ENCODE peak calls at places on chromosomes 4 and X, in eight cellular contexts. U is KG1; J is Caki2; Y is activated CD4-positive, alpha-beta T cell treated with anti-CD3 and anti-CD28 coated beads, Interleukin-2, amount 50 U/mL, for 4 hours; G is activated CD8-positive, alpha-beta memory T cell treated with anti-CD3 and anti-CD28 coated beads for 4 hours; Q is midbrain; B is AG08395; X is head of caudate nucleus. K is an unnamed sample.

GRCh38 chr4:68451246-68452211 is 4.3 kb downstream of the TMPRSS11E start:
- DNase-seq in U (no peak), J (no peak), Y (no peak), G (no peak), Q (no peak), B (no peak), X (no peak), K (no peak)

GRCh38 chr4:156638332-156638731 is 333.3 kb downstream of the PDGFC start:
- DNase-seq in U (no peak), J (no peak), Y (no peak), G (no peak), Q (no peak), B (peak), X (no peak), K (no peak)

GRCh38 chrX:49995795-49996455 is 73.5 kb downstream of the CLCN5 start:
- DNase-seq in U (no peak), J (no peak), Y (no peak), G (no peak), Q (no peak), B (no peak), X (no peak), K (no peak)

GRCh38 chr4:140343303-140343702 is 30.1 kb upstream of the SCOC start:
- DNase-seq in U (no peak), J (peak), Y (no peak), G (no peak), Q (no peak), B (no peak), X (no peak), K (no peak)

GRCh38 chrX:66684196-66684595 is 45.3 kb upstream of the EDA2R start:
- DNase-seq in U (no peak), J (no peak), Y (no peak), G (no peak), Q (no peak), B (no peak), X (no peak), K (no peak)

GRCh38 chr4:99998062-99998880 is 48.2 kb upstream of the H2AZ1 start:
- DNase-seq in U (peak), J (peak), Y (no peak), G (no peak), Q (peak), B (peak), X (no peak), K (no peak)

GRCh38 chr4:171851295-171851694 is 38.1 kb downstream of the GALNTL6 start:
- DNase-seq in U (no peak), J (no peak), Y (no peak), G (no peak), Q (no peak), B (no peak), X (no peak), K (no peak)

GRCh38 chrX:25531096-25531495 is 515.3 kb upstream of the ARX start:
- DNase-seq in U (no peak), J (no peak), Y (no peak), G (no peak), Q (no peak), B (no peak), X (no peak), K (no peak)

GRCh38 chr4:53346920-53347852 is 18.7 kb downstream of the SCFD2 start:
- DNase-seq in U (no peak), J (no peak), Y (no peak), G (no peak), Q (peak), B (peak), X (no peak), K (no peak)

GRCh38 chrX:96538104-96538725 is 146.4 kb upstream of the DIAPH2 start:
- DNase-seq in U (no peak), J (no peak), Y (no peak), G (no peak), Q (no peak), B (no peak), X (no peak), K (no peak)

GRCh38 chrX:21745756-21746155 is 12.2 kb downstream of the SMPX start:
- DNase-seq in U (peak), J (no peak), Y (peak), G (no peak), Q (peak), B (peak), X (peak), K (no peak)

GRCh38 chrX:13051529-13052172 is 7.2 kb upstream of the FAM9C start:
- DNase-seq in U (no peak), J (no peak), Y (no peak), G (no peak), Q (peak), B (no peak), X (no peak), K (no peak)

GRCh38 chrX:154116514-154116913 is 19.0 kb upstream of the MECP2 start:
- DNase-seq in U (no peak), J (no peak), Y (no peak), G (no peak), Q (no peak), B (no peak), X (no peak), K (no peak)

GRCh38 chrX:42237956-42238355 is 314.6 kb upstream of the CASK start:
- DNase-seq in U (no peak), J (no peak), Y (no peak), G (no peak), Q (no peak), B (no peak), X (no peak), K (no peak)

GRCh38 chr4:82785248-82786003 is 13.2 kb downstream of the SCD5 start:
- DNase-seq in U (no peak), J (no peak), Y (no peak), G (no peak), Q (no peak), B (peak), X (no peak), K (no peak)

GRCh38 chrX:153725039-153725831 is 579 bp downstream of the ABCD1 start:
- DNase-seq in U (no peak), J (no peak), Y (no peak), G (no peak), Q (no peak), B (no peak), X (no peak), K (no peak)

GRCh38 chr4:136186650-136187049 is 1345.6 kb downstream of the PCDH18 start:
- DNase-seq in U (no peak), J (no peak), Y (no peak), G (no peak), Q (no peak), B (no peak), X (no peak), K (no peak)

GRCh38 chr4:2248044-2248780 is 6.3 kb upstream of the HAUS3 start:
- DNase-seq in U (no peak), J (no peak), Y (no peak), G (no peak), Q (no peak), B (no peak), X (no peak), K (no peak)

GRCh38 chr4:25367004-25367621 is 9.9 kb upstream of the ANAPC4 start:
- DNase-seq in U (peak), J (no peak), Y (no peak), G (no peak), Q (peak), B (peak), X (no peak), K (no peak)

GRCh38 chrX:154091678-154092077 is 5.8 kb downstream of the MECP2 start:
- DNase-seq in U (no peak), J (no peak), Y (no peak), G (no peak), Q (no peak), B (no peak), X (no peak), K (no peak)

GRCh38 chr4:169934794-169935400 is 91.3 kb downstream of the MFAP3L start:
- DNase-seq in U (no peak), J (no peak), Y (no peak), G (no peak), Q (no peak), B (no peak), X (no peak), K (no peak)

GRCh38 chrX:8657883-8658282 is 74.1 kb downstream of the ANOS1 start:
- DNase-seq in U (no peak), J (no peak), Y (no peak), G (no peak), Q (no peak), B (no peak), X (no peak), K (no peak)

GRCh38 chr4:159024266-159024665 is 78.6 kb upstream of the RAPGEF2 start:
- DNase-seq in U (no peak), J (no peak), Y (no peak), G (no peak), Q (no peak), B (no peak), X (no peak), K (no peak)

GRCh38 chrX:19836337-19836736 is 51.1 kb downstream of the SH3KBP1 start:
- DNase-seq in U (no peak), J (no peak), Y (no peak), G (no peak), Q (no peak), B (no peak), X (no peak), K (no peak)

GRCh38 chr4:113738251-113738650 is 23.3 kb downstream of the CAMK2D start:
- DNase-seq in U (no peak), J (no peak), Y (no peak), G (no peak), Q (no peak), B (peak), X (no peak), K (no peak)

GRCh38 chr4:169968999-169969398 is 57.2 kb downstream of the MFAP3L start:
- DNase-seq in U (no peak), J (no peak), Y (no peak), G (no peak), Q (no peak), B (peak), X (no peak), K (no peak)

GRCh38 chr4:77240469-77241066 is 83.6 kb downstream of the CCNG2 start:
- DNase-seq in U (peak), J (peak), Y (peak), G (peak), Q (peak), B (peak), X (peak), K (no peak)

GRCh38 chrX:110795645-110796510 is at the start of gene CHRDL1:
- DNase-seq in U (no peak), J (peak), Y (no peak), G (no peak), Q (no peak), B (no peak), X (peak), K (no peak)

GRCh38 chrX:17459008-17459407 is 84.0 kb downstream of the NHS start:
- DNase-seq in U (no peak), J (no peak), Y (no peak), G (no peak), Q (no peak), B (no peak), X (no peak), K (no peak)

GRCh38 chr4:81650871-81651270 is 179.2 kb upstream of the RASGEF1B start:
- DNase-seq in U (no peak), J (no peak), Y (no peak), G (no peak), Q (no peak), B (no peak), X (no peak), K (no peak)

GRCh38 chr4:110540606-110541440 is 64.9 kb downstream of the ENPEP start:
- DNase-seq in U (no peak), J (no peak), Y (no peak), G (no peak), Q (no peak), B (peak), X (no peak), K (no peak)

GRCh38 chrX:23726196-23726595 is 16.9 kb downstream of the ACOT9 start:
- DNase-seq in U (peak), J (no peak), Y (no peak), G (no peak), Q (no peak), B (no peak), X (no peak), K (no peak)

GRCh38 chr4:139017861-139018260 is 2.3 kb downstream of the NOCT start:
- DNase-seq in U (no peak), J (no peak), Y (no peak), G (no peak), Q (no peak), B (no peak), X (no peak), K (no peak)

GRCh38 chr4:11748169-11748872 is 319.6 kb upstream of the HS3ST1 start:
- DNase-seq in U (no peak), J (peak), Y (no peak), G (no peak), Q (peak), B (no peak), X (no peak), K (no peak)

GRCh38 chr4:71261633-71262121 is 77.1 kb upstream of the SLC4A4 start:
- DNase-seq in U (no peak), J (no peak), Y (no peak), G (no peak), Q (no peak), B (no peak), X (no peak), K (no peak)

GRCh38 chrX:55579115-55579514 is 44.1 kb upstream of the FOXR2 start:
- DNase-seq in U (no peak), J (no peak), Y (no peak), G (no peak), Q (no peak), B (no peak), X (no peak), K (no peak)

K was measured in CMK.